ENCODE peak calls at places on chromosomes 11 and 22, in nine cellular contexts. One of them, this sample, is unnamed.

GRCh38 chr11:121194731-121195596 is 93.9 kb downstream of the TECTA start:
- DNase-seq in HL-60: peak; percentile 58
- DNase-seq in left ventricle myocardium inferior: no peak
- DNase-seq in uterus: peak; percentile 24
- DNase-seq in tibial nerve: no peak
- DNase-seq in Peyer's patch: peak; percentile 23
- DNase-seq in right lobe of liver: peak; percentile 65
- DNase-seq in IMR-90: peak; percentile 64
- DNase-seq in pancreas: no peak
- DNase-seq in this sample: no peak

GRCh38 chr22:48779661-48780596 is 1047.7 kb downstream of the BRD1 start:
- DNase-seq in HL-60: no peak
- DNase-seq in left ventricle myocardium inferior: no peak
- DNase-seq in uterus: no peak
- DNase-seq in tibial nerve: peak; percentile 4
- DNase-seq in Peyer's patch: peak; percentile 12
- DNase-seq in right lobe of liver: no peak
- DNase-seq in IMR-90: no peak
- DNase-seq in pancreas: no peak
- DNase-seq in this sample: no peak

GRCh38 chr11:77179048-77179447 is 51.0 kb downstream of the MYO7A start:
- DNase-seq in HL-60: no peak
- DNase-seq in left ventricle myocardium inferior: no peak
- DNase-seq in uterus: no peak
- DNase-seq in tibial nerve: no peak
- DNase-seq in Peyer's patch: no peak
- DNase-seq in right lobe of liver: peak; percentile 96
- DNase-seq in IMR-90: no peak
- DNase-seq in pancreas: peak; percentile 41
- DNase-seq in this sample: no peak

GRCh38 chr22:19993926-19994325 is 22.7 kb downstream of the ARVCF start:
- DNase-seq in HL-60: no peak
- DNase-seq in left ventricle myocardium inferior: no peak
- DNase-seq in uterus: no peak
- DNase-seq in tibial nerve: no peak
- DNase-seq in Peyer's patch: no peak
- DNase-seq in right lobe of liver: no peak
- DNase-seq in IMR-90: no peak
- DNase-seq in pancreas: peak; percentile 25
- DNase-seq in this sample: no peak

GRCh38 chr11:17528181-17528691 is 16.0 kb downstream of the USH1C start:
- DNase-seq in HL-60: peak; percentile 64
- DNase-seq in left ventricle myocardium inferior: peak; percentile 40
- DNase-seq in uterus: peak; percentile 29
- DNase-seq in tibial nerve: peak; percentile 26
- DNase-seq in Peyer's patch: peak; percentile 20
- DNase-seq in right lobe of liver: peak; percentile 61
- DNase-seq in IMR-90: peak; percentile 28
- DNase-seq in pancreas: no peak
- DNase-seq in this sample: no peak

GRCh38 chr11:125956371-125956770 is 10.5 kb downstream of the VSIG10L2 start:
- DNase-seq in HL-60: no peak
- DNase-seq in left ventricle myocardium inferior: peak; percentile 61
- DNase-seq in uterus: peak; percentile 88
- DNase-seq in tibial nerve: no peak
- DNase-seq in Peyer's patch: no peak
- DNase-seq in right lobe of liver: no peak
- DNase-seq in IMR-90: peak; percentile 7
- DNase-seq in pancreas: no peak
- DNase-seq in this sample: peak; percentile 60

GRCh38 chr11:57273448-57274058 is 36.5 kb upstream of the APLNR start:
- DNase-seq in HL-60: no peak
- DNase-seq in left ventricle myocardium inferior: no peak
- DNase-seq in uterus: no peak
- DNase-seq in tibial nerve: no peak
- DNase-seq in Peyer's patch: no peak
- DNase-seq in right lobe of liver: no peak
- DNase-seq in IMR-90: no peak
- DNase-seq in pancreas: no peak
- DNase-seq in this sample: no peak

GRCh38 chr22:30251661-30252226 is 5.2 kb upstream of the LIF start:
- DNase-seq in HL-60: no peak
- DNase-seq in left ventricle myocardium inferior: peak; percentile 45
- DNase-seq in uterus: no peak
- DNase-seq in tibial nerve: no peak
- DNase-seq in Peyer's patch: no peak
- DNase-seq in right lobe of liver: no peak
- DNase-seq in IMR-90: peak; percentile 82
- DNase-seq in pancreas: no peak
- DNase-seq in this sample: no peak

GRCh38 chr11:133104014-133104753 is 428.1 kb downstream of the OPCML start:
- DNase-seq in HL-60: no peak
- DNase-seq in left ventricle myocardium inferior: no peak
- DNase-seq in uterus: no peak
- DNase-seq in tibial nerve: no peak
- DNase-seq in Peyer's patch: no peak
- DNase-seq in right lobe of liver: no peak
- DNase-seq in IMR-90: no peak
- DNase-seq in pancreas: no peak
- DNase-seq in this sample: no peak

GRCh38 chr11:134282121-134283045 is 6.2 kb downstream of the GLB1L3 start:
- DNase-seq in HL-60: no peak
- DNase-seq in left ventricle myocardium inferior: peak; percentile 41
- DNase-seq in uterus: no peak
- DNase-seq in tibial nerve: no peak
- DNase-seq in Peyer's patch: no peak
- DNase-seq in right lobe of liver: peak; percentile 76
- DNase-seq in IMR-90: no peak
- DNase-seq in pancreas: no peak
- DNase-seq in this sample: no peak

GRCh38 chr11:134647066-134647746 is 235.2 kb upstream of the B3GAT1 start:
- DNase-seq in HL-60: no peak
- DNase-seq in left ventricle myocardium inferior: no peak
- DNase-seq in uterus: no peak
- DNase-seq in tibial nerve: no peak
- DNase-seq in Peyer's patch: no peak
- DNase-seq in right lobe of liver: no peak
- DNase-seq in IMR-90: no peak
- DNase-seq in pancreas: no peak
- DNase-seq in this sample: no peak

GRCh38 chr22:35986085-35986484 is 42.5 kb downstream of the RBFOX2 start:
- DNase-seq in HL-60: no peak
- DNase-seq in left ventricle myocardium inferior: no peak
- DNase-seq in uterus: no peak
- DNase-seq in tibial nerve: no peak
- DNase-seq in Peyer's patch: no peak
- DNase-seq in right lobe of liver: no peak
- DNase-seq in IMR-90: peak; percentile 31
- DNase-seq in pancreas: no peak
- DNase-seq in this sample: no peak

GRCh38 chr11:123674297-123674696 is 19.9 kb upstream of the SCN3B start:
- DNase-seq in HL-60: no peak
- DNase-seq in left ventricle myocardium inferior: no peak
- DNase-seq in uterus: no peak
- DNase-seq in tibial nerve: no peak
- DNase-seq in Peyer's patch: no peak
- DNase-seq in right lobe of liver: no peak
- DNase-seq in IMR-90: no peak
- DNase-seq in pancreas: no peak
- DNase-seq in this sample: no peak

GRCh38 chr11:6703247-6704063 is 20.3 kb upstream of the MRPL17 start:
- DNase-seq in HL-60: peak; percentile 89
- DNase-seq in left ventricle myocardium inferior: peak; percentile 26
- DNase-seq in uterus: peak; percentile 35
- DNase-seq in tibial nerve: no peak
- DNase-seq in Peyer's patch: no peak
- DNase-seq in right lobe of liver: peak; percentile 70
- DNase-seq in IMR-90: peak; percentile 57
- DNase-seq in pancreas: no peak
- DNase-seq in this sample: no peak

GRCh38 chr11:113487622-113488021 is 12.4 kb upstream of the DRD2 start:
- DNase-seq in HL-60: no peak
- DNase-seq in left ventricle myocardium inferior: no peak
- DNase-seq in uterus: no peak
- DNase-seq in tibial nerve: no peak
- DNase-seq in Peyer's patch: no peak
- DNase-seq in right lobe of liver: no peak
- DNase-seq in IMR-90: no peak
- DNase-seq in pancreas: no peak
- DNase-seq in this sample: no peak

GRCh38 chr11:17930544-17931144 is 82.2 kb downstream of the SERGEF start:
- DNase-seq in HL-60: no peak
- DNase-seq in left ventricle myocardium inferior: no peak
- DNase-seq in uterus: no peak
- DNase-seq in tibial nerve: no peak
- DNase-seq in Peyer's patch: no peak
- DNase-seq in right lobe of liver: no peak
- DNase-seq in IMR-90: no peak
- DNase-seq in pancreas: no peak
- DNase-seq in this sample: no peak

GRCh38 chr22:29078036-29078868 is 5.4 kb downstream of the KREMEN1 start:
- DNase-seq in HL-60: no peak
- DNase-seq in left ventricle myocardium inferior: no peak
- DNase-seq in uterus: no peak
- DNase-seq in tibial nerve: no peak
- DNase-seq in Peyer's patch: no peak
- DNase-seq in right lobe of liver: peak; percentile 32
- DNase-seq in IMR-90: no peak
- DNase-seq in pancreas: no peak
- DNase-seq in this sample: no peak
- TF ChIP-seq CTCF in HL-60: no peak
- TF ChIP-seq CTCF in left ventricle myocardium inferior: no peak
- TF ChIP-seq CTCF in uterus: no peak
- TF ChIP-seq CTCF in tibial nerve: no peak
- TF ChIP-seq CTCF in Peyer's patch: no peak
- TF ChIP-seq CTCF in right lobe of liver: no peak
- TF ChIP-seq CTCF in IMR-90: no peak
- TF ChIP-seq CTCF in pancreas: no peak
- TF ChIP-seq CTCF in this sample: no peak

GRCh38 chr11:20605602-20606091 is 6.2 kb downstream of the SLC6A5 start:
- DNase-seq in HL-60: no peak
- DNase-seq in left ventricle myocardium inferior: no peak
- DNase-seq in uterus: no peak
- DNase-seq in tibial nerve: no peak
- DNase-seq in Peyer's patch: no peak
- DNase-seq in right lobe of liver: no peak
- DNase-seq in IMR-90: no peak
- DNase-seq in pancreas: no peak
- DNase-seq in this sample: no peak

GRCh38 chr11:20608938-20609337 is 9.5 kb downstream of the SLC6A5 start:
- DNase-seq in HL-60: no peak
- DNase-seq in left ventricle myocardium inferior: no peak
- DNase-seq in uterus: no peak
- DNase-seq in tibial nerve: no peak
- DNase-seq in Peyer's patch: no peak
- DNase-seq in right lobe of liver: no peak
- DNase-seq in IMR-90: no peak
- DNase-seq in pancreas: no peak
- DNase-seq in this sample: no peak

GRCh38 chr11:20601221-20601914 is 2.0 kb downstream of the SLC6A5 start:
- DNase-seq in HL-60: no peak
- DNase-seq in left ventricle myocardium inferior: no peak
- DNase-seq in uterus: no peak
- DNase-seq in tibial nerve: no peak
- DNase-seq in Peyer's patch: no peak
- DNase-seq in right lobe of liver: no peak
- DNase-seq in IMR-90: no peak
- DNase-seq in pancreas: no peak
- DNase-seq in this sample: no peak

GRCh38 chr11:20604864-20605601 is 5.6 kb downstream of the SLC6A5 start:
- DNase-seq in HL-60: no peak
- DNase-seq in left ventricle myocardium inferior: no peak
- DNase-seq in uterus: no peak
- DNase-seq in tibial nerve: no peak
- DNase-seq in Peyer's patch: no peak
- DNase-seq in right lobe of liver: peak; percentile 19
- DNase-seq in IMR-90: no peak
- DNase-seq in pancreas: no peak
- DNase-seq in this sample: no peak

GRCh38 chr11:20604295-20604803 is 4.9 kb downstream of the SLC6A5 start:
- DNase-seq in HL-60: no peak
- DNase-seq in left ventricle myocardium inferior: no peak
- DNase-seq in uterus: no peak
- DNase-seq in tibial nerve: no peak
- DNase-seq in Peyer's patch: no peak
- DNase-seq in right lobe of liver: peak; percentile 19
- DNase-seq in IMR-90: no peak
- DNase-seq in pancreas: peak; percentile 48
- DNase-seq in this sample: no peak
- H3K27me3 ChIP-seq in HL-60: peaks cover 79% of the 10 kb centered on the region
- H3K27me3 ChIP-seq in left ventricle myocardium inferior: peaks cover 99% of the 10 kb centered on the region
- H3K27me3 ChIP-seq in uterus: no peaks in the 10 kb centered on the region
- H3K27me3 ChIP-seq in tibial nerve: peaks cover 97% of the 10 kb centered on the region
- H3K27me3 ChIP-seq in Peyer's patch: no peaks in the 10 kb centered on the region
- H3K27me3 ChIP-seq in right lobe of liver: peaks cover 13% of the 10 kb centered on the region
- H3K27me3 ChIP-seq in IMR-90: peaks cover 71% of the 10 kb centered on the region
- H3K27me3 ChIP-seq in pancreas: no peaks in the 10 kb centered on the region
- H3K27me3 ChIP-seq in this sample: peaks cover 7% of the 10 kb centered on the region

DNA sequence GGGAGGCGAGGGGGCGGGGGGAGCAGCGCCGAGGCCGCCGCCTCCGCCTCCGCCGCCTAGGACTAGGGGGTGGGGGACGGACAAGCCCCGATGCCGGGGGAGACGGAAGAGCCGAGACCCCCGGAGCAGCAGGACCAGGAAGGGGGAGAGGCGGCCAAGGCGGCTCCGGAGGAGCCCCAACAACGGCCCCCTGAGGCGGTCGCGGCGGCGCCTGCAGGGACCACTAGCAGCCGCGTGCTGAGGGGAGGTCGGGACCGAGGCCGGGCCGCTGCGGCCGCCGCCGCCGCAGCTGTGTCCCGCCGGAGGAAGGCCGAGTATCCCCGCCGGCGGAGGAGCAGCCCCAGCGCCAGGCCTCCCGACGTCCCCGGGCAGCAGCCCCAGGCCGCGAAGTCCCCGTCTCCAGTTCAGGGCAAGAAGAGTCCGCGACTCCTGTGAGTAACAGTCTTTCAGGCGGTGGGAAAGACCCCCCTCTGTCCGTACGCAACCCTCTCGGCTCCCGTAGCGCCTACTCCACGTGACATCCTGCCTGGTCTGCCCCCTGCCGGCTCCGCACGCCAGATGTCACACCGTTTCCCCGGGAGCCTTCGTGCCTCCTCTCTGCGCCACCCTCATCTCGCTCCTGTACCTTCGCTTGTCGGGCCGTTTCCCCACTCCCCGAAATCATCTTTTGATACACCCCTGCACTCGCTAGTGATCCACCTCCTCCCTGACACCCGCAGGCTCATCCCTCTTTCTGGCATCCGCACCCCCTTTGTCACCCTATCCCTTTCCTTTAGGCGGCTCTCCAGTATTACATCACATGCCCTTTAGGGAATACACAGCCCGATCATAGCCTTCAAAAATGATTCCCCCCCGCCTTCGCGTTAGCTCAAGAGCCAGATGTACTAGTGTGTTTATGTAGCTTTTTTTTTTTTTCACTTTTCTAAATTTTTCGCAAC is 598 bp downstream of the ZFP91 start:
- DNase-seq in HL-60: peak; percentile 93
- DNase-seq in left ventricle myocardium inferior: peak; percentile 93
- DNase-seq in uterus: peak; percentile 90
- DNase-seq in tibial nerve: peak; percentile 86
- DNase-seq in Peyer's patch: peak; percentile 92
- DNase-seq in right lobe of liver: peak; percentile 94
- DNase-seq in IMR-90: peak; percentile 91
- DNase-seq in pancreas: peak; percentile 94
- DNase-seq in this sample: peak; percentile 97
- H3K27ac ChIP-seq in HL-60: peak overlapping the region; percentile 100
- H3K27ac ChIP-seq in left ventricle myocardium inferior: peak overlapping the region; percentile 96
- H3K27ac ChIP-seq in uterus: peak overlapping the region; percentile 100
- H3K27ac ChIP-seq in tibial nerve: peak overlapping the region; percentile 100
- H3K27ac ChIP-seq in Peyer's patch: peak overlapping the region; percentile 100
- H3K27ac ChIP-seq in right lobe of liver: peak overlapping the region; percentile 98
- H3K27ac ChIP-seq in IMR-90: peak overlapping the region; percentile 83
- H3K27ac ChIP-seq in pancreas: peak overlapping the region; percentile 100
- H3K27ac ChIP-seq in this sample: peak overlapping the region; percentile 100

GRCh38 chr11:9276571-9276970 is 11.4 kb upstream of the DENND5A start:
- DNase-seq in HL-60: no peak
- DNase-seq in left ventricle myocardium inferior: no peak
- DNase-seq in uterus: no peak
- DNase-seq in tibial nerve: no peak
- DNase-seq in Peyer's patch: no peak
- DNase-seq in right lobe of liver: no peak
- DNase-seq in IMR-90: no peak
- DNase-seq in pancreas: no peak
- DNase-seq in this sample: no peak
- TF ChIP-seq CTCF in HL-60: no peak
- TF ChIP-seq CTCF in left ventricle myocardium inferior: no peak
- TF ChIP-seq CTCF in uterus: no peak
- TF ChIP-seq CTCF in tibial nerve: no peak
- TF ChIP-seq CTCF in Peyer's patch: no peak
- TF ChIP-seq CTCF in right lobe of liver: no peak
- TF ChIP-seq CTCF in IMR-90: no peak
- TF ChIP-seq CTCF in pancreas: no peak
- TF ChIP-seq CTCF in this sample: no peak